ENCODE peak calls at places on chromosomes 6 and 20, in seven cellular contexts. V, C, R, Y, N, P and K are unnamed samples.

GRCh38 chr6:50724381-50725124 is 11.2 kb downstream of the TFAP2D start:
- DNase-seq in Y (no peak), N (no peak), P (no peak), C (no peak), V (no peak), R (no peak), K (no peak)

GRCh38 chr6:5373430-5373829 is 112.1 kb downstream of the FARS2 start:
- DNase-seq in N (no peak), Y (no peak), V (no peak), P (no peak), C (no peak), R (no peak), K (no peak)

GRCh38 chr6:168919455-168920179 is 334.0 kb downstream of the THBS2 start:
- DNase-seq in N (no peak), C (no peak), R (no peak), V (no peak), Y (no peak), P (no peak), K (no peak)

GRCh38 chr6:167750956-167751358 is 75.8 kb upstream of the AFDN start:
- DNase-seq in V (peak; percentile 39), N (no peak), R (peak; percentile 97), P (no peak), Y (no peak), C (no peak), K (no peak)

GRCh38 chr20:37898301-37899104 is 4.4 kb upstream of the VSTM2L start:
- DNase-seq in C (no peak), R (no peak), V (no peak), P (no peak), N (no peak), Y (no peak), K (no peak)

GRCh38 chr6:33706136-33706725 is 5.3 kb downstream of the UQCC2 start:
- DNase-seq in Y (no peak), V (no peak), N (no peak), P (no peak), C (no peak), R (no peak), K (no peak)

GRCh38 chr20:23437126-23437894 is 2.2 kb upstream of the CSTL1 start:
- DNase-seq in P (no peak), Y (no peak), C (no peak), N (no peak), R (no peak), V (no peak), K (no peak)

GRCh38 chr6:141199074-141199473 is 933.7 kb upstream of the GJE1 start:
- DNase-seq in N (no peak), Y (no peak), P (no peak), V (no peak), R (no peak), C (no peak), K (no peak)

GRCh38 chr6:38775870-38776269 is 60.8 kb downstream of the DNAH8 start:
- DNase-seq in P (no peak), R (no peak), V (no peak), Y (no peak), C (no peak), N (no peak), K (peak; percentile 34)

GRCh38 chr6:32973144-32973854 is 4.9 kb downstream of the BRD2 start:
- DNase-seq in V (no peak), Y (no peak), N (no peak), R (peak; percentile 46), C (peak; percentile 49), P (no peak), K (no peak)

GRCh38 chr20:6818033-6818808 is 50.7 kb downstream of the BMP2 start:
- DNase-seq in N (no peak), V (no peak), C (no peak), Y (no peak), R (no peak), P (no peak), K (no peak)

GRCh38 chr6:114342826-114343781 is at the start of gene HS3ST5:
- DNase-seq in Y (peak; percentile 86), V (no peak), P (no peak), N (peak; percentile 63), C (no peak), R (no peak), K (no peak)

GRCh38 chr6:54252916-54253315 is 55.3 kb upstream of the TINAG start:
- DNase-seq in P (no peak), Y (no peak), N (no peak), V (no peak), C (no peak), R (no peak), K (no peak)

GRCh38 chr20:49916146-49917002 is 1.0 kb upstream of the SPATA2 start:
- DNase-seq in N (no peak), Y (no peak), P (no peak), R (peak; percentile 97), C (peak; percentile 60), V (peak; percentile 45), K (no peak)

GRCh38 chr6:144063246-144063743 is 32.1 kb downstream of the SF3B5 start:
- DNase-seq in N (no peak), Y (no peak), R (no peak), V (no peak), P (no peak), C (peak; percentile 21), K (no peak)

GRCh38 chr20:63106108-63106764 is 99.5 kb upstream of the BHLHE23 start:
- DNase-seq in P (no peak), V (no peak), R (no peak), Y (no peak), C (no peak), N (no peak), K (no peak)

GRCh38 chr6:97963148-97963680 is 680.2 kb upstream of the MMS22L start:
- DNase-seq in N (no peak), R (no peak), V (no peak), P (no peak), Y (no peak), C (no peak), K (no peak)

GRCh38 chr6:150756170-150756569 is 109.3 kb upstream of the MTHFD1L start:
- DNase-seq in N (no peak), V (no peak), Y (no peak), P (no peak), R (peak; percentile 55), C (no peak), K (no peak)

GRCh38 chr6:100461273-100461919 is 3.3 kb downstream of the SIM1 start:
- DNase-seq in P (no peak), Y (no peak), N (no peak), C (no peak), V (no peak), R (no peak), K (no peak)

GRCh38 chr6:72760130-72760793 is 138.4 kb downstream of the KCNQ5 start:
- DNase-seq in N (no peak), Y (no peak), R (no peak), V (no peak), C (no peak), P (no peak), K (no peak)

GRCh38 chr20:37885593-37886507 is 17.1 kb upstream of the VSTM2L start:
- DNase-seq in C (no peak), Y (no peak), R (no peak), N (no peak), V (no peak), P (no peak), K (no peak)

GRCh38 chr6:75488026-75488425 is 5.6 kb downstream of the FILIP1 start:
- DNase-seq in R (no peak), Y (no peak), P (no peak), V (no peak), C (no peak), N (no peak), K (no peak)

GRCh38 chr20:63811491-63811875 is 19.6 kb downstream of the ZBTB46 start:
- DNase-seq in P (no peak), Y (no peak), C (no peak), V (no peak), R (no peak), N (no peak), K (no peak)

GRCh38 chr6:123434186-123434585 is 202.6 kb downstream of the TRDN start:
- DNase-seq in R (peak; percentile 6), N (no peak), C (no peak), V (no peak), Y (no peak), P (no peak), K (no peak)

GRCh38 chr6:11969092-11969491 is 43.0 kb upstream of the HIVEP1 start:
- DNase-seq in C (no peak), V (no peak), P (no peak), R (no peak), Y (no peak), N (no peak), K (no peak)

GRCh38 chr6:150928882-150929281 is 63.4 kb downstream of the MTHFD1L start:
- DNase-seq in N (no peak), R (no peak), V (no peak), Y (peak; percentile 54), C (no peak), P (no peak), K (no peak)

GRCh38 chr6:56938634-56939294 is 16.1 kb upstream of the BEND6 start:
- DNase-seq in N (no peak), R (peak; percentile 88), V (peak; percentile 98), Y (no peak), C (no peak), P (no peak), K (no peak)

DNA sequence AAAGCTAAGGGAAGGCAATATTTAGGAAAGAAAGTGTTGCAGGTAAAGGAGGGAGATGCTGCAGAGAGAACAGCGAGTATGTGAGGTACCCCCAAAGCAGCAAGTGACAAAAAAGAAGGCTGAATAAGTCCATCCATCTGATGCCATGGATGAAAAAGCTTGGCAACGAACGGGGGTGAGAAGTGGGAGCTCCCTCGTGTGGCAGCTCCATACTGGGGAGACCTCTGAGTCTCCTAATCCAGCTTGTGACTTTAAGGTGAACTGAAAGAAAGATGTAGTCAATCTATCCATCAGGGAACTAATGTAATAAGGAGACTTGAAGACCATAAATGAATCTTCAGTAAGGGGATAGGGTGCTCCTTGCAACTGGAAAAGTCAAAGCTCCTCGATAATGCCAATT is 156.6 kb downstream of the OTOR start:
- DNase-seq in P (no peak), R (no peak), C (no peak), N (no peak), Y (no peak), V (no peak), K (no peak)
- TF ChIP-seq CTCF in P (no peak), R (no peak), C (no peak), N (no peak), Y (no peak), V (no peak), K (peak; percentile 22)

GRCh38 chr20:21125849-21126840 is at the start of gene KIZ:
- DNase-seq in V (peak; percentile 58), Y (peak; percentile 99), R (peak; percentile 78), C (peak; percentile 93), P (peak; percentile 97), N (peak; percentile 99), K (peak; percentile 75)
- TF ChIP-seq CTCF in V (peak; percentile 11), Y (peak; percentile 28), R (peak; percentile 33), C (peak; percentile 57), P (peak; percentile 24), N (peak; percentile 54), K (peak; percentile 44)

GRCh38 chr6:92122746-92123145 is 1296.6 kb downstream of the EPHA7 start:
- DNase-seq in C (no peak), R (no peak), V (no peak), P (no peak), N (no peak), Y (no peak), K (no peak)
- TF ChIP-seq CTCF in C (no peak), R (peak; percentile 51), V (peak; percentile 52), P (no peak), N (peak; percentile 66), Y (peak; percentile 69), K (no peak)

DNA sequence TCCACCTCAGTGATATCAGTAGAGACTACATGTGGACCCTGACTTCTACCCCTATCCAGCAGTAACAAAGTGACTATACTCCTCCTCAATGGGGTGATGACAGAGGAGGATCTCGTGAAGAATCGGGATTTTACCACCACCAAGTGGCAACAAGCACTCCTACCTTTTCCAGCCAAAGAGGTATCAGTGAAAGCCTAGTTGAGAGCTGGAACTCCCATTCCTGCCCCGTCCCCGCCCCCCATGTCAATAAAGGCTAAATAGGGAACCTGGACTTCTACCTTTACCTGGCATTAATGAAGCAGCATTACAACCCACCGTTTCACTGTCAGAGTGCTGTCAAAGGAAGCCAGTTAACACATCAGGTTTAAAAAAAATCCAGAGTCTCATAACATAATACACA is 45.3 kb downstream of the RNF24 start:
- DNase-seq in C (peak; percentile 10), Y (no peak), P (no peak), R (no peak), N (no peak), V (no peak), K (no peak)
- TF ChIP-seq CTCF in C (peak; percentile 4), Y (no peak), P (no peak), R (no peak), N (no peak), V (no peak), K (no peak)